ENCODE peak calls at places on chromosomes 7 and 10, in ten cellular contexts. F, D, Y, Q, S, J, X, G, H and P are unnamed samples.
A peak's percentile ranks its signal among the peaks of the same experiment; 100 is the strongest.

GRCh38 chr10:241451-241850 is 106.2 kb downstream of the ZMYND11 start:
- DNase-seq in F (no peak), D (no peak), Y (no peak), Q (no peak), S (no peak), J (no peak), X (no peak), G (no peak), H (no peak), P (no peak)

GRCh38 chr10:124590216-124591122 is 128.8 kb downstream of the LHPP start:
- DNase-seq in F (no peak), D (no peak), Y (no peak), Q (no peak), S (no peak), J (peak; percentile 37), X (no peak), G (no peak), H (no peak), P (no peak)

GRCh38 chr7:106050743-106051110 is 61.4 kb downstream of the SYPL1 start:
- DNase-seq in F (no peak), D (no peak), Y (no peak), Q (no peak), S (no peak), J (no peak), X (no peak), G (peak; percentile 51), H (no peak), P (no peak)

GRCh38 chr10:24307696-24308476 is 98.9 kb downstream of the KIAA1217 start:
- DNase-seq in F (no peak), D (no peak), Y (no peak), Q (no peak), S (no peak), J (no peak), X (no peak), G (no peak), H (no peak), P (no peak)

GRCh38 chr7:41121228-41121627 is 581.7 kb downstream of the INHBA start:
- DNase-seq in F (no peak), D (no peak), Y (no peak), Q (no peak), S (no peak), J (no peak), X (no peak), G (no peak), H (no peak), P (no peak)

GRCh38 chr7:112416127-112416526 is 34.1 kb upstream of the IFRD1 start:
- DNase-seq in F (no peak), D (no peak), Y (no peak), Q (no peak), S (no peak), J (no peak), X (no peak), G (no peak), H (no peak), P (no peak)

GRCh38 chr7:371119-371778 is 81.3 kb downstream of the FOXL3 start:
- DNase-seq in F (no peak), D (no peak), Y (no peak), Q (no peak), S (no peak), J (peak; percentile 82), X (no peak), G (no peak), H (no peak), P (no peak)

GRCh38 chr7:78542551-78542950 is 744.0 kb downstream of the PHTF2 start:
- DNase-seq in F (no peak), D (no peak), Y (no peak), Q (no peak), S (no peak), J (no peak), X (no peak), G (no peak), H (no peak), P (no peak)

GRCh38 chr10:132858121-132859081 is 72.5 kb upstream of the NKX6-2 start:
- DNase-seq in F (no peak), D (no peak), Y (no peak), Q (no peak), S (no peak), J (peak; percentile 47), X (no peak), G (no peak), H (no peak), P (no peak)

GRCh38 chr10:128417776-128418175 is 291.6 kb upstream of the MKI67 start:
- DNase-seq in F (no peak), D (no peak), Y (no peak), Q (no peak), S (no peak), J (no peak), X (no peak), G (no peak), H (no peak), P (no peak)

GRCh38 chr7:128422856-128423255 is 13.1 kb upstream of the IMPDH1 start:
- DNase-seq in F (no peak), D (no peak), Y (no peak), Q (no peak), S (no peak), J (no peak), X (peak; percentile 53), G (no peak), H (no peak), P (no peak)

GRCh38 chr10:69239816-69240434 is 19.8 kb downstream of the HKDC1 start:
- DNase-seq in F (no peak), D (no peak), Y (no peak), Q (no peak), S (no peak), J (no peak), X (no peak), G (no peak), H (no peak), P (no peak)

GRCh38 chr7:94094298-94094697 is 90.1 kb upstream of the BET1 start:
- DNase-seq in F (no peak), D (no peak), Y (no peak), Q (no peak), S (no peak), J (no peak), X (no peak), G (no peak), H (no peak), P (no peak)

GRCh38 chr7:94453898-94454297 is 55.7 kb upstream of the CASD1 start:
- DNase-seq in F (no peak), D (no peak), Y (no peak), Q (no peak), S (no peak), J (no peak), X (no peak), G (no peak), H (no peak), P (no peak)

GRCh38 chr7:98168181-98168903 is 42.9 kb upstream of the BHLHA15 start:
- DNase-seq in F (peak; percentile 28), D (peak; percentile 39), Y (peak; percentile 49), Q (peak; percentile 64), S (peak; percentile 86), J (no peak), X (peak; percentile 5), G (no peak), H (peak; percentile 29), P (peak; percentile 67)

GRCh38 chr10:124626759-124627380 is 117.3 kb downstream of the FAM53B start:
- DNase-seq in F (no peak), D (no peak), Y (peak; percentile 42), Q (peak; percentile 47), S (no peak), J (no peak), X (no peak), G (no peak), H (peak; percentile 48), P (peak; percentile 35)

GRCh38 chr7:122802211-122802833 is 83.9 kb downstream of the CADPS2 start:
- DNase-seq in F (no peak), D (no peak), Y (no peak), Q (no peak), S (no peak), J (no peak), X (no peak), G (no peak), H (no peak), P (no peak)

GRCh38 chr10:27225642-27226257 is 14.8 kb downstream of the ACBD5 start:
- DNase-seq in F (no peak), D (no peak), Y (no peak), Q (no peak), S (no peak), J (no peak), X (no peak), G (no peak), H (no peak), P (peak; percentile 30)